ENCODE peak calls at places on chromosomes 4 and X, in eight cellular contexts. W, U, A, H, R, J, M and C are unnamed samples.

GRCh38 chr4:31667701-31668100 is 947.5 kb downstream of the PCDH7 start:
- DNase-seq in W (no peak), U (no peak), A (no peak), H (no peak), R (no peak), J (no peak), M (no peak), C (no peak)

GRCh38 chr4:110196871-110197420 is 1.5 kb downstream of the ELOVL6 start:
- DNase-seq in W (no peak), U (peak), A (peak), H (peak), R (peak), J (peak), M (peak), C (peak)

GRCh38 chr4:42371306-42372063 is 25.8 kb upstream of the SHISA3 start:
- DNase-seq in W (peak), U (peak), A (peak), H (peak), R (peak), J (peak), M (peak), C (peak)

GRCh38 chr4:2652415-2653155 is 103.6 kb downstream of the TNIP2 start:
- DNase-seq in W (no peak), U (no peak), A (no peak), H (no peak), R (no peak), J (no peak), M (peak), C (no peak)

GRCh38 chr4:101114936-101115372 is 232.4 kb downstream of the PPP3CA start:
- DNase-seq in W (peak), U (peak), A (no peak), H (peak), R (peak), J (no peak), M (no peak), C (peak)

GRCh38 chr4:87525636-87526035 is 3.5 kb downstream of the SPARCL1 start:
- DNase-seq in W (peak), U (no peak), A (no peak), H (no peak), R (peak), J (no peak), M (no peak), C (no peak)

GRCh38 chr4:101790521-101791188 is at the start of gene BANK1:
- DNase-seq in W (peak), U (peak), A (peak), H (no peak), R (peak), J (peak), M (peak), C (peak)

GRCh38 chr4:125042031-125042430 is 272.7 kb upstream of the FAT4 start:
- DNase-seq in W (no peak), U (no peak), A (no peak), H (no peak), R (no peak), J (no peak), M (no peak), C (no peak)

GRCh38 chr4:164731827-164732474 is 22.0 kb upstream of the SMIM31 start:
- DNase-seq in W (peak), U (peak), A (peak), H (peak), R (peak), J (peak), M (peak), C (peak)

GRCh38 chr4:7168106-7168505 is 24.2 kb upstream of the SORCS2 start:
- DNase-seq in W (no peak), U (no peak), A (no peak), H (no peak), R (no peak), J (no peak), M (no peak), C (no peak)

GRCh38 chr4:150578745-150579470 is 3.0 kb upstream of the MAB21L2 start:
- DNase-seq in W (peak), U (no peak), A (no peak), H (peak), R (peak), J (no peak), M (no peak), C (peak)

GRCh38 chr4:151430737-151431457 is 21.9 kb downstream of the FHIP1A start:
- DNase-seq in W (no peak), U (peak), A (no peak), H (no peak), R (peak), J (no peak), M (no peak), C (peak)

DNA sequence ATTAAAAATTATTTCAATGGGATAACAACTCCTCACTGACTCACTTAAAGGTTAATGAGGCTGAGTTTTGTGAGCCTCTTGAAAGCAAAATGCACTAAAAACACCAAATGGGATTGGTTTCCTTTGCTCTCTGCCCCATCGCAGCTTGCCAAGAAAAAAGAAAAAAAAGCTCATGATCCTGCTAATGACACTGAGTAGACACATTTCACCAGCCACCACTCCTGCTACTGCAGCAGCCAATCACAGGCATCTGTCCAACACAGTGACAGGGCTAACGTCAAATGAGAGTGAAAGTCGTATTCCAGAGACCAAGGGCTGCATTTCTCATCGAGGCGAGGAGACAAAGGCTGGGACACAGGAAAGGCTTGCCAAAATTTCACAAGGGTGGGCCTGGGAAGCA is 5.2 kb downstream of the APBB2 start:
- DNase-seq in W (peak), U (no peak), A (no peak), H (no peak), R (no peak), J (no peak), M (no peak), C (no peak)
- TF ChIP-seq EZH2phosphoT487 in W (no peak), U (no peak), A (no peak), H (no peak), R (no peak), J (no peak), M (no peak), C (no peak)

GRCh38 chrX:65685112-65685511 is 17.7 kb downstream of the MSN start:
- DNase-seq in W (no peak), U (no peak), A (no peak), H (no peak), R (no peak), J (no peak), M (no peak), C (no peak)
- H3K4me2 ChIP-seq in W (no peak), U (no peak), A (peak), H (no peak), R (no peak), J (no peak), M (no peak), C (no peak)

GRCh38 chrX:40646489-40647306 is 663 bp downstream of the CXorf38 start:
- DNase-seq in W (peak), U (peak), A (peak), H (peak), R (peak), J (peak), M (peak), C (peak)
- TF ChIP-seq EZH2phosphoT487 in W (no peak), U (no peak), A (no peak), H (no peak), R (no peak), J (no peak), M (no peak), C (no peak)

DNA sequence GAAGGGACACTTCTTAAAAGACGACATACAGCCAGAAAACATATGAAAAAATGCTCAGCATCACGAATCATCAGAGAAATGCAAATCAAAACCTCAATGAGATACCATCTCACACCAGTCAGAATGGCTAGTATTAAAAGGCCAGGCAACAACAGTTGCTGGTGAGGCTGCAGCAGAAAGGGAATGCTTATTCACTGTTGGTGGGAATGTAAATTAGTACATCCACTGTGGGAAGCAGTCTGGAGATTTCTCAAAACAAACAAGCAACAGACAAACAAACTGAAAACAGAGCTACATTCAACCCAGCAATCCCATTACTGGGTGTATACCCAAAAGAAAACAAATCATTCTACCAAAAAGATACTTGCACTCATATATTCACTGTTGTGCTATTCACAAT is 197.9 kb downstream of the EVC2 start:
- DNase-seq in W (no peak), U (no peak), A (no peak), H (peak), R (no peak), J (no peak), M (no peak), C (no peak)
- H3K4me2 ChIP-seq in W (no peak), U (no peak), A (no peak), H (no peak), R (no peak), J (no peak), M (no peak), C (no peak)

GRCh38 chrX:154046262-154046771 is 26.6 kb upstream of the IRAK1 start:
- DNase-seq in W (peak), U (no peak), A (no peak), H (peak), R (peak), J (no peak), M (no peak), C (no peak)
- TF ChIP-seq EZH2phosphoT487 in W (no peak), U (no peak), A (no peak), H (no peak), R (no peak), J (no peak), M (no peak), C (no peak)

DNA sequence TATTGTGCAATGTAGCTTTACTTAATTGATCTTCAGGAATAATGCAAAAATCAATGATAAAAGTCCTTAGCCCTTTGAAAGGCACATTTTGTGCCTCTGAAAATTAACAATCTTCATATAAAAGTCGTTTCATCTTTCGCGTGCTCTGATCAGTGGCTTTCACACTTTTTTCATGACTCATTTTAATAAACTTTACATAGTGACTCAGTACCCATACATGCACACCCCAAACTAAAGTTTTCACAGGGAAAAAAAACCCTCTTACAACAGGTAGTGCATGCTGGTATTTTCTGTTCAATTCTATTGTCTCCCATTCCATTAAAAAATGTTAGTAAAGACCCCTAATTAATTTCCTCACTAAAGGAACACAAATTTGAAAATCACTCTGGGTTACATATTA is 21.5 kb downstream of the RWDD4 start:
- DNase-seq in W (no peak), U (peak), A (no peak), H (peak), R (no peak), J (no peak), M (no peak), C (no peak)
- H3K4me2 ChIP-seq in W (peak), U (peak), A (no peak), H (peak), R (no peak), J (no peak), M (no peak), C (no peak)

DNA sequence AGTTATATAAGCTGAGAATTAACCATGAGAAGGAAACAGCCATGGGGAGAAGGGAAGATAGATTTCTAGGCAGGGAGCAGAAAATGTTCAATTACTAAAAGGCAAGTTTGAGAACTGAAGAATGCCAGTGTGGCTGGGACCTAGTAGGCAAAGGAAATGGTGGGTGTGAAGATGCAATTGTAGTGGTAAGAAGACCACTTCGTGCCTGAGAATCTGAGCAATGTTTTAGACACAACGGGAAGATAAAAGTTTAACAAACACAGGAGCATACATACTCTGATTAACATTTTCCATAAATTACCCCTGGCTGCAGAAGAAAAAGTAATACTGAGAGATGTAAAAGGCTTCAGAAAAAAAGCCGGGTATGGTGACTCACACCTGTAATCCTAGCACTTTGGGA is 18.1 kb upstream of the MMRN1 start:
- DNase-seq in W (no peak), U (no peak), A (no peak), H (no peak), R (no peak), J (no peak), M (no peak), C (no peak)
- TF ChIP-seq EZH2phosphoT487 in W (no peak), U (no peak), A (no peak), H (no peak), R (no peak), J (no peak), M (no peak), C (no peak)